ENCODE peak calls at places on chromosomes 5 and 9, in six cellular contexts. One of them, this sample, is unnamed.

GRCh38 chr9:69145148-69145547 is 28.9 kb upstream of the TJP2 start:
- DNase-seq in GM23248: peak; percentile 44
- DNase-seq in cardiac muscle cell: no peak
- DNase-seq in IMR-90: no peak
- DNase-seq in ascending aorta: no peak
- DNase-seq in A549: no peak
- DNase-seq in this sample: no peak

GRCh38 chr5:38518341-38518740 is 38.1 kb downstream of the LIFR start:
- DNase-seq in cardiac muscle cell: no peak
- DNase-seq in ascending aorta: no peak
- DNase-seq in IMR-90: peak; percentile 59
- DNase-seq in GM23248: peak; percentile 13
- DNase-seq in A549: no peak
- DNase-seq in this sample: no peak

GRCh38 chr5:28344803-28345433 is 1306.5 kb upstream of the CDH9 start:
- DNase-seq in ascending aorta: no peak
- DNase-seq in IMR-90: no peak
- DNase-seq in cardiac muscle cell: peak; percentile 67
- DNase-seq in A549: peak; percentile 45
- DNase-seq in GM23248: peak; percentile 0
- DNase-seq in this sample: no peak

GRCh38 chr5:105688227-105688807 is 1982.4 kb downstream of the EFNA5 start:
- DNase-seq in cardiac muscle cell: no peak
- DNase-seq in GM23248: no peak
- DNase-seq in IMR-90: no peak
- DNase-seq in ascending aorta: no peak
- DNase-seq in A549: no peak
- DNase-seq in this sample: no peak

GRCh38 chr5:40430112-40430725 is 249.5 kb upstream of the PTGER4 start:
- DNase-seq in ascending aorta: no peak
- DNase-seq in cardiac muscle cell: no peak
- DNase-seq in GM23248: no peak
- DNase-seq in IMR-90: no peak
- DNase-seq in A549: no peak
- DNase-seq in this sample: no peak

GRCh38 chr9:27572566-27572917 is 739 bp downstream of the C9orf72 start:
- DNase-seq in cardiac muscle cell: peak; percentile 34
- DNase-seq in IMR-90: no peak
- DNase-seq in ascending aorta: peak; percentile 82
- DNase-seq in GM23248: peak; percentile 74
- DNase-seq in A549: peak; percentile 52
- DNase-seq in this sample: peak; percentile 48

GRCh38 chr5:139696894-139697658 is 48.9 kb downstream of the CXXC5 start:
- DNase-seq in A549: peak; percentile 35
- DNase-seq in ascending aorta: peak; percentile 89
- DNase-seq in cardiac muscle cell: peak; percentile 87
- DNase-seq in GM23248: peak; percentile 93
- DNase-seq in IMR-90: peak; percentile 91
- DNase-seq in this sample: peak; percentile 76

GRCh38 chr9:33166263-33167083 is 663 bp downstream of the B4GALT1 start:
- DNase-seq in ascending aorta: peak; percentile 74
- DNase-seq in A549: no peak
- DNase-seq in GM23248: peak; percentile 77
- DNase-seq in cardiac muscle cell: peak; percentile 59
- DNase-seq in IMR-90: no peak
- DNase-seq in this sample: peak; percentile 28

GRCh38 chr5:137580030-137580429 is 80.9 kb upstream of the SPOCK1 start:
- DNase-seq in A549: no peak
- DNase-seq in GM23248: peak; percentile 8
- DNase-seq in IMR-90: no peak
- DNase-seq in ascending aorta: no peak
- DNase-seq in cardiac muscle cell: no peak
- DNase-seq in this sample: no peak

GRCh38 chr5:52007230-52007858 is 624.1 kb downstream of the ISL1 start:
- DNase-seq in GM23248: peak; percentile 63
- DNase-seq in cardiac muscle cell: peak; percentile 46
- DNase-seq in IMR-90: peak; percentile 38
- DNase-seq in A549: peak; percentile 53
- DNase-seq in ascending aorta: no peak
- DNase-seq in this sample: no peak

GRCh38 chr5:164504141-164504772 is 998.8 kb downstream of the MAT2B start:
- DNase-seq in ascending aorta: no peak
- DNase-seq in GM23248: peak; percentile 62
- DNase-seq in IMR-90: peak; percentile 69
- DNase-seq in A549: peak; percentile 57
- DNase-seq in cardiac muscle cell: peak; percentile 80
- DNase-seq in this sample: peak; percentile 57

DNA sequence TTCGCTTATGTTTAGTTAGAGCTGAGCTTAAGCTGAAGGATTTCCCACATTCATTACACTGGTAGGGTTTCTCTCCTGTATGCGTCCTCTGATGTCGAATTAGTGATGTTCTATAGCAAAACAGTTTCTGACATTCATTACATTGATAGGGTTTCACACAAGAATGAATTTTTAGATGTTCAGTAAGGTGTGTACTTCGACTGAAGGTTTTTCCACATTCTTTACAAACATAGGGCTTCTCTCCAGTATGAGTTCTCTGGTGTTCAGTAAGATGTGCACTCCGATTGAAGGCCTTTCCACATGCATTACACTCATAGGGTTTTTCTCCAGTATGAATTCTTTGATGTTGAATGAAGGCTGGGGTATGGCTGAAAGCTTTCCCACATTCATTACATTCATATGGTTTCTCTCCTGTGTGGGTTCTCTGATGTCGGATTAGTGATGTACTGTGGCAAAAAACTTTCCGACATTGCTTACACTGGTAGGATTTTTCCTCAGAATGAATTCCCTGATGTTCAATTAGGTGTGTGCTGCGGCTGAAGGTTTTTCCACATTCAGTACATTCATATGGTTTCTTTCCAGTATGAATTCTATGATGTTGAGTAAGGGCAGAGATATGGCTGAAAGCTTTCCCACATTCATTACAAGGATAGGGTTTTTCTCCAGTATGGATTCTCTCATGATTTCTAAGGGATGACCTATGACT is 14.6 kb downstream of the ZNF883 start:
- DNase-seq in IMR-90: no peak
- DNase-seq in cardiac muscle cell: no peak
- DNase-seq in A549: no peak
- DNase-seq in ascending aorta: no peak
- DNase-seq in GM23248: peak; percentile 2
- DNase-seq in this sample: no peak
- H3K9me3 ChIP-seq in IMR-90: peaks cover 38% of the 10 kb centered on the region
- H3K9me3 ChIP-seq in cardiac muscle cell: peaks cover 8% of the 10 kb centered on the region
- H3K9me3 ChIP-seq in A549: peaks cover 79% of the 10 kb centered on the region
- H3K9me3 ChIP-seq in ascending aorta: peaks cover 96% of the 10 kb centered on the region
- H3K9me3 ChIP-seq in GM23248: peaks cover 26% of the 10 kb centered on the region
- H3K9me3 ChIP-seq in this sample: peaks cover 6% of the 10 kb centered on the region

GRCh38 chr5:73311291-73312110 is 137.1 kb downstream of the FOXD1 start:
- DNase-seq in IMR-90: peak; percentile 92
- DNase-seq in GM23248: peak; percentile 95
- DNase-seq in A549: peak; percentile 23
- DNase-seq in ascending aorta: peak; percentile 86
- DNase-seq in cardiac muscle cell: peak; percentile 82
- DNase-seq in this sample: peak; percentile 18
- H3K27ac ChIP-seq in IMR-90: peak overlapping the region; percentile 74
- H3K27ac ChIP-seq in GM23248: peak overlapping the region; percentile 97
- H3K27ac ChIP-seq in A549: peak overlapping the region; percentile 64
- H3K27ac ChIP-seq in ascending aorta: peak overlapping the region; percentile 55
- H3K27ac ChIP-seq in cardiac muscle cell: no peak overlapping the region
- H3K27ac ChIP-seq in this sample: no peak overlapping the region

GRCh38 chr9:119400607-119401006 is 31.4 kb upstream of the BRINP1 start:
- DNase-seq in GM23248: no peak
- DNase-seq in ascending aorta: no peak
- DNase-seq in IMR-90: no peak
- DNase-seq in cardiac muscle cell: no peak
- DNase-seq in A549: no peak
- DNase-seq in this sample: no peak

GRCh38 chr9:119398350-119398749 is 29.1 kb upstream of the BRINP1 start:
- DNase-seq in IMR-90: no peak
- DNase-seq in A549: no peak
- DNase-seq in cardiac muscle cell: no peak
- DNase-seq in ascending aorta: no peak
- DNase-seq in GM23248: no peak
- DNase-seq in this sample: no peak
- H3K4me1 ChIP-seq in IMR-90: no peaks in the 10 kb centered on the region
- H3K4me1 ChIP-seq in A549: no peaks in the 10 kb centered on the region
- H3K4me1 ChIP-seq in cardiac muscle cell: no peaks in the 10 kb centered on the region
- H3K4me1 ChIP-seq in ascending aorta: no peaks in the 10 kb centered on the region
- H3K4me1 ChIP-seq in GM23248: no peaks in the 10 kb centered on the region
- H3K4me1 ChIP-seq in this sample: no peaks in the 10 kb centered on the region

DNA sequence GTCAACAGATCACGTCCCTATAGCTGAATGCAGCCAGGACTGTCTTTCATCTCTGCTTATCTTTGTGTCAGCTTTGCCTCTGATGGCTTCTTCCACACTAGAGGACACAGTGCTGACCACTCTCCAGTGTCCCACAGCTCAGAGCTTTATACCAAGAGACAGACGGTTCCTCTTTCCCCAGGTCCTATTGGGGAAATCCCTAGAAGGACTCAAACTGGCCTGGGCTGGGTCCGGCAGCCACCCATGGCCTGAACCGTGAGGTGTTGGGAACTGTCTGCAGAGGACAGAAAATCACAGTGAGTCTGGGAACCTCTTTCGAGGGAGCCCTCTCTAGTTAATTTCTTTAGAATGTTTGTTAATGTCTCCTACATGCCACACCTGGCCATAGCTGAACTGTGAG is 68.3 kb upstream of the SHB start:
- DNase-seq in IMR-90: no peak
- DNase-seq in cardiac muscle cell: no peak
- DNase-seq in ascending aorta: no peak
- DNase-seq in GM23248: no peak
- DNase-seq in A549: no peak
- DNase-seq in this sample: no peak
- H3K9me3 ChIP-seq in IMR-90: no peaks in the 10 kb centered on the region
- H3K9me3 ChIP-seq in cardiac muscle cell: no peaks in the 10 kb centered on the region
- H3K9me3 ChIP-seq in ascending aorta: no peaks in the 10 kb centered on the region
- H3K9me3 ChIP-seq in GM23248: no peaks in the 10 kb centered on the region
- H3K9me3 ChIP-seq in A549: no peaks in the 10 kb centered on the region
- H3K9me3 ChIP-seq in this sample: no peaks in the 10 kb centered on the region

DNA sequence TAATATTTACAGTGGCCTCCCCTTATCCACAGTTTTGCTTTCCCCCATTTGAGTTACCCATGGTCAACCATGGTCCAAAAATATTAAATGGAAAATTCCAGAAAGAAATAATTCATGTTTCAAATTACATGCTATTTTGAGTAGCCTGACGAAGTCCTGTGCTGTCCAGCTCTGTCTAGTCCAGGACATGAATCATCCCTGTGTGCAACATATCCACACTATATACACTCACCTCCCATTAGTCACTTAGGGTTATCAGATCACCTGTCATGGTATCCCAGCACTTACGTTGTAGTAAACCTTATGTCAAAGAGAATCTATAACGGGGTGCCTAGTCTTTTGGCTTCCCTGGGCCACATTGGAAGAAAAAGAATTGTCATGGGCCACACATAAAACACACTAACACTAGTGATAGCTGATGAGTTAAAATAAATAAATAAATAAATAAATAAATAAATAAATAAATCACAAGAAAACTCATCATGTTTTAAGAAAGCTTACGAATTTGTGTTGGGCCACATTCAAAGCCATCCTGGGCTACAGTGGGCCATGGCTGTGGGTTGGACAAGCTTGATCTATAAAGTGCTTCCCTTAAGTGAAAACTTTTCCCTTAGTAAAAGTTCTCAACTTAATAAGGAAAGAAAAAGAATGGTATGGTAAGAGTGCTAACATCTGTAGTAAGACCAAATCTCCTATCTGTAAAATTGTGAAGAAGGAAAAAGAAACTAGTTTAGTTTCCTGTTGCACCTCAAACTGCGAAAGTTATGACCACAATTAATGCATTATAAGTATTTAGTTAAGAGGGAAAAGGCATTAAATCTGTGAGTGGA is 15.9 kb upstream of the OMD start:
- DNase-seq in cardiac muscle cell: peak; percentile 18
- DNase-seq in A549: no peak
- DNase-seq in ascending aorta: no peak
- DNase-seq in IMR-90: peak; percentile 90
- DNase-seq in GM23248: peak; percentile 86
- DNase-seq in this sample: no peak
- H3K27ac ChIP-seq in cardiac muscle cell: no peak overlapping the region
- H3K27ac ChIP-seq in A549: no peak overlapping the region
- H3K27ac ChIP-seq in ascending aorta: no peak overlapping the region
- H3K27ac ChIP-seq in IMR-90: no peak overlapping the region
- H3K27ac ChIP-seq in GM23248: no peak overlapping the region
- H3K27ac ChIP-seq in this sample: no peak overlapping the region

This sample was measured in body of pancreas.